ENCODE peak calls at places on chromosome 21, in six cellular contexts. S is spleen, C is stomach, W is prostate gland, Z is HCT116, H is suprapubic skin. L is an unnamed sample.

GRCh38 chr21:32749662-32750061 is 21.8 kb upstream of the SYNJ1 start:
- DNase-seq in S (no peak), C (no peak), W (no peak), Z (no peak), H (no peak), L (no peak)

GRCh38 chr21:25149022-25149421 is 458.3 kb downstream of the MRPL39 start:
- DNase-seq in S (no peak), C (no peak), W (no peak), Z (no peak), H (no peak), L (no peak)

GRCh38 chr21:32771134-32771523 is 426 bp downstream of the PAXBP1 start:
- DNase-seq in S (peak), C (peak), W (peak), Z (no peak), H (peak), L (no peak)

GRCh38 chr21:35801388-35801787 is 258.9 kb downstream of the SETD4 start:
- DNase-seq in S (no peak), C (no peak), W (no peak), Z (no peak), H (no peak), L (no peak)

GRCh38 chr21:37677006-37677405 is 239.3 kb downstream of the KCNJ6 start:
- DNase-seq in S (no peak), C (no peak), W (no peak), Z (no peak), H (no peak), L (no peak)

GRCh38 chr21:25573409-25574206 is 33.7 kb downstream of the MRPL39 start:
- DNase-seq in S (no peak), C (no peak), W (no peak), Z (peak), H (no peak), L (no peak)

GRCh38 chr21:35316933-35317332 is 267.8 kb upstream of the RUNX1 start:
- DNase-seq in S (no peak), C (no peak), W (no peak), Z (no peak), H (no peak), L (no peak)

GRCh38 chr21:15638856-15639549 is 90.8 kb upstream of the USP25 start:
- DNase-seq in S (no peak), C (peak), W (peak), Z (no peak), H (no peak), L (no peak)

GRCh38 chr21:41499920-41500319 is 8.0 kb downstream of the TMPRSS2 start:
- DNase-seq in S (no peak), C (no peak), W (no peak), Z (no peak), H (no peak), L (no peak)

GRCh38 chr21:34845521-34846213 is 176.9 kb downstream of the CLIC6 start:
- DNase-seq in S (no peak), C (peak), W (peak), Z (peak), H (no peak), L (no peak)

GRCh38 chr21:36705679-36706481 is 7.0 kb downstream of the SIM2 start:
- DNase-seq in S (no peak), C (no peak), W (no peak), Z (no peak), H (no peak), L (no peak)

GRCh38 chr21:46509760-46510159 is 51.1 kb downstream of the DIP2A start:
- DNase-seq in S (no peak), C (peak), W (peak), Z (peak), H (no peak), L (no peak)

GRCh38 chr21:15160136-15160535 is 95.3 kb upstream of the NRIP1 start:
- DNase-seq in S (no peak), C (no peak), W (no peak), Z (no peak), H (no peak), L (no peak)

GRCh38 chr21:36863260-36863659 is 103.2 kb downstream of the HLCS start:
- DNase-seq in S (no peak), C (no peak), W (no peak), Z (no peak), H (no peak), L (no peak)

GRCh38 chr21:21003701-21004100 is 5.5 kb downstream of the NCAM2 start:
- DNase-seq in S (no peak), C (no peak), W (no peak), Z (peak), H (no peak), L (peak)

GRCh38 chr21:17777321-17777720 is 41.8 kb downstream of the C21orf91 start:
- DNase-seq in S (no peak), C (no peak), W (no peak), Z (no peak), H (no peak), L (no peak)

GRCh38 chr21:18191139-18191538 is 53.5 kb upstream of the CHODL start:
- DNase-seq in S (no peak), C (no peak), W (no peak), Z (no peak), H (no peak), L (no peak)

GRCh38 chr21:22795091-22795490 is 1796.9 kb downstream of the NCAM2 start:
- DNase-seq in S (no peak), C (no peak), W (no peak), Z (no peak), H (no peak), L (no peak)

GRCh38 chr21:34807146-34807880 is 138.5 kb downstream of the CLIC6 start:
- DNase-seq in S (no peak), C (no peak), W (no peak), Z (no peak), H (peak), L (no peak)

GRCh38 chr21:24369751-24370150 is 1237.5 kb downstream of the MRPL39 start:
- DNase-seq in S (no peak), C (no peak), W (no peak), Z (no peak), H (no peak), L (no peak)

GRCh38 chr21:34983680-34984086 is 65.4 kb downstream of the RUNX1 start:
- DNase-seq in S (no peak), C (no peak), W (no peak), Z (no peak), H (no peak), L (no peak)

GRCh38 chr21:37273440-37273839 is 6.3 kb upstream of the VPS26C start:
- DNase-seq in S (no peak), C (no peak), W (no peak), Z (no peak), H (no peak), L (no peak)

GRCh38 chr21:37483776-37484175 is 117.2 kb downstream of the DYRK1A start:
- DNase-seq in S (no peak), C (no peak), W (no peak), Z (no peak), H (no peak), L (no peak)

GRCh38 chr21:35382696-35383095 is 333.6 kb upstream of the RUNX1 start:
- DNase-seq in S (no peak), C (no peak), W (no peak), Z (no peak), H (no peak), L (no peak)

GRCh38 chr21:16488042-16488441 is 758.3 kb downstream of the USP25 start:
- DNase-seq in S (no peak), C (no peak), W (no peak), Z (no peak), H (no peak), L (no peak)

GRCh38 chr21:14836950-14837349 is 227.8 kb downstream of the NRIP1 start:
- DNase-seq in S (no peak), C (no peak), W (no peak), Z (no peak), H (no peak), L (no peak)

GRCh38 chr21:30684506-30684905 is 34.1 kb downstream of the KRTAP21-3 start:
- DNase-seq in S (no peak), C (no peak), W (no peak), Z (no peak), H (no peak), L (no peak)

GRCh38 chr21:30676737-30677136 is 34.1 kb downstream of the KRTAP20-3 start:
- DNase-seq in S (no peak), C (no peak), W (no peak), Z (no peak), H (no peak), L (no peak)

GRCh38 chr21:30680586-30680985 is 37.9 kb downstream of the KRTAP20-3 start:
- DNase-seq in S (no peak), C (no peak), W (no peak), Z (no peak), H (no peak), L (no peak)
- TF ChIP-seq CTCF in S (no peak), C (no peak), W (no peak), Z (no peak), H (no peak), L (no peak)

GRCh38 chr21:42840411-42841155 is 38.8 kb downstream of the WDR4 start:
- DNase-seq in S (peak), C (no peak), W (no peak), Z (no peak), H (peak), L (no peak)
- TF ChIP-seq POLR2AphosphoS5 in S (no peak), C (no peak), W (no peak), Z (no peak), H (no peak), L (peak)

GRCh38 chr21:45019887-45020537 is 54.4 kb upstream of the ADARB1 start:
- DNase-seq in S (peak), C (no peak), W (no peak), Z (no peak), H (peak), L (no peak)
- TF ChIP-seq CTCF in S (no peak), C (no peak), W (no peak), Z (no peak), H (no peak), L (no peak)

GRCh38 chr21:38824124-38824822 is 18.5 kb downstream of the ETS2 start:
- DNase-seq in S (no peak), C (no peak), W (no peak), Z (no peak), H (no peak), L (no peak)
- TF ChIP-seq POLR2AphosphoS5 in S (peak), C (peak), W (peak), Z (no peak), H (no peak), L (no peak)

GRCh38 chr21:42561742-42562141 is 48.1 kb downstream of the SLC37A1 start:
- DNase-seq in S (peak), C (no peak), W (peak), Z (no peak), H (peak), L (no peak)
- TF ChIP-seq CTCF in S (no peak), C (no peak), W (no peak), Z (no peak), H (no peak), L (no peak)

GRCh38 chr21:38900499-38900898 is 94.8 kb downstream of the ETS2 start:
- DNase-seq in S (no peak), C (no peak), W (no peak), Z (no peak), H (no peak), L (no peak)
- TF ChIP-seq POLR2AphosphoS5 in S (no peak), C (no peak), W (no peak), Z (no peak), H (no peak), L (no peak)

L was measured in HL-60.